ENCODE peak calls at places on chromosomes 3 and 15, in six cellular contexts. Q is RPMI8226, K is thoracic aorta, P is brain microvascular endothelial cell, F is activated T-cell treated with anti-CD3 and anti-CD28 coated beads for 1 hour, U is HepG2. O is an unnamed sample.

GRCh38 chr3:186209810-186210752 is 101.2 kb upstream of the ETV5 start:
- DNase-seq in Q (peak), U (peak), P (no peak), F (no peak), K (no peak), O (peak)

GRCh38 chr15:29043731-29044485 is 158.1 kb downstream of the APBA2 start:
- DNase-seq in P (peak), K (no peak), F (no peak), Q (no peak), U (no peak), O (no peak)

GRCh38 chr15:25527118-25527517 is 88.3 kb upstream of the UBE3A start:
- DNase-seq in K (no peak), F (no peak), P (no peak), U (no peak), Q (no peak), O (no peak)

GRCh38 chr3:132004571-132004970 is 30.2 kb downstream of the CPNE4 start:
- DNase-seq in P (peak), F (no peak), U (no peak), Q (no peak), K (no peak), O (no peak)

GRCh38 chr15:31481157-31481556 is 154.5 kb downstream of the KLF13 start:
- DNase-seq in F (no peak), Q (no peak), K (no peak), P (no peak), U (no peak), O (no peak)

GRCh38 chr15:56207711-56208110 is 36.0 kb downstream of the RFX7 start:
- DNase-seq in U (no peak), Q (no peak), K (no peak), F (no peak), P (no peak), O (no peak)

GRCh38 chr3:188507244-188507720 is 353.3 kb downstream of the LPP start:
- DNase-seq in U (peak), P (peak), K (no peak), Q (no peak), F (no peak), O (peak)

GRCh38 chr3:172595648-172596393 is 72.6 kb upstream of the TNFSF10 start:
- DNase-seq in F (no peak), K (no peak), P (peak), Q (peak), U (peak), O (no peak)

GRCh38 chr3:37140899-37141541 is 33.4 kb downstream of the LRRFIP2 start:
- DNase-seq in F (no peak), K (no peak), P (no peak), Q (no peak), U (no peak), O (no peak)

GRCh38 chr3:31572605-31573459 is 40.1 kb downstream of the STT3B start:
- DNase-seq in U (no peak), K (no peak), F (no peak), P (no peak), Q (no peak), O (no peak)

GRCh38 chr15:60392986-60393811 is 4.6 kb downstream of the ANXA2 start:
- DNase-seq in Q (no peak), F (no peak), P (peak), K (peak), U (peak), O (peak)

GRCh38 chr15:76147906-76148553 is 88.2 kb downstream of the TMEM266 start:
- DNase-seq in K (no peak), U (no peak), F (peak), Q (peak), P (no peak), O (no peak)

GRCh38 chr15:95972136-95972553 is 358.4 kb upstream of the NR2F2 start:
- DNase-seq in F (no peak), P (peak), U (no peak), K (no peak), Q (no peak), O (peak)

GRCh38 chr3:158355623-158356588 is 215.1 kb upstream of the MLF1 start:
- DNase-seq in Q (peak), K (no peak), P (no peak), U (no peak), F (no peak), O (no peak)